ENCODE peak calls at places on chromosomes 3 and 15, in four cellular contexts. One of them, this sample, is unnamed.

GRCh38 chr3:48400824-48401433 is 28.9 kb downstream of the FBXW12 start:
- DNase-seq in activated T-cell treated with anti-CD3 and anti-CD28 coated beads for 48 hours: peak; percentile 33
- DNase-seq in cardiac muscle cell: peak; percentile 68
- DNase-seq in heart left ventricle: peak; percentile 57
- DNase-seq in this sample: no peak

GRCh38 chr3:188476930-188477329 is 323.0 kb downstream of the LPP start:
- DNase-seq in heart left ventricle: no peak
- DNase-seq in cardiac muscle cell: peak; percentile 48
- DNase-seq in activated T-cell treated with anti-CD3 and anti-CD28 coated beads for 48 hours: no peak
- DNase-seq in this sample: no peak

GRCh38 chr15:101660005-101660404 is 7.8 kb upstream of the TM2D3 start:
- DNase-seq in cardiac muscle cell: no peak
- DNase-seq in activated T-cell treated with anti-CD3 and anti-CD28 coated beads for 48 hours: no peak
- DNase-seq in heart left ventricle: no peak
- DNase-seq in this sample: no peak

GRCh38 chr3:139109271-139109670 is 64.6 kb upstream of the PRR23C start:
- DNase-seq in cardiac muscle cell: no peak
- DNase-seq in activated T-cell treated with anti-CD3 and anti-CD28 coated beads for 48 hours: no peak
- DNase-seq in heart left ventricle: no peak
- DNase-seq in this sample: no peak

GRCh38 chr15:77369168-77369567 is 50.7 kb downstream of the PEAK1 start:
- DNase-seq in heart left ventricle: no peak
- DNase-seq in activated T-cell treated with anti-CD3 and anti-CD28 coated beads for 48 hours: no peak
- DNase-seq in cardiac muscle cell: no peak
- DNase-seq in this sample: no peak

GRCh38 chr3:150428562-150428961 is 20.5 kb downstream of the TSC22D2 start:
- DNase-seq in cardiac muscle cell: no peak
- DNase-seq in activated T-cell treated with anti-CD3 and anti-CD28 coated beads for 48 hours: no peak
- DNase-seq in heart left ventricle: no peak
- DNase-seq in this sample: no peak

GRCh38 chr15:51185213-51185619 is 90.5 kb upstream of the TNFAIP8L3 start:
- DNase-seq in heart left ventricle: no peak
- DNase-seq in activated T-cell treated with anti-CD3 and anti-CD28 coated beads for 48 hours: no peak
- DNase-seq in cardiac muscle cell: peak; percentile 15
- DNase-seq in this sample: no peak

GRCh38 chr15:90037510-90037860 is 36.4 kb downstream of the ZNF710 start:
- DNase-seq in cardiac muscle cell: no peak
- DNase-seq in activated T-cell treated with anti-CD3 and anti-CD28 coated beads for 48 hours: no peak
- DNase-seq in heart left ventricle: no peak
- DNase-seq in this sample: no peak

GRCh38 chr15:88802991-88803240 is 320 bp upstream of the ACAN start:
- DNase-seq in heart left ventricle: no peak
- DNase-seq in activated T-cell treated with anti-CD3 and anti-CD28 coated beads for 48 hours: no peak
- DNase-seq in cardiac muscle cell: no peak
- DNase-seq in this sample: no peak

GRCh38 chr15:60370105-60370803 is 27.5 kb downstream of the ANXA2 start:
- DNase-seq in cardiac muscle cell: no peak
- DNase-seq in activated T-cell treated with anti-CD3 and anti-CD28 coated beads for 48 hours: no peak
- DNase-seq in heart left ventricle: peak; percentile 50
- DNase-seq in this sample: no peak

GRCh38 chr15:68478853-68479252 is 46.9 kb upstream of the ITGA11 start:
- DNase-seq in cardiac muscle cell: no peak
- DNase-seq in heart left ventricle: no peak
- DNase-seq in activated T-cell treated with anti-CD3 and anti-CD28 coated beads for 48 hours: no peak
- DNase-seq in this sample: no peak

GRCh38 chr15:53851110-53851833 is 91.8 kb upstream of the WDR72 start:
- DNase-seq in activated T-cell treated with anti-CD3 and anti-CD28 coated beads for 48 hours: no peak
- DNase-seq in heart left ventricle: no peak
- DNase-seq in cardiac muscle cell: no peak
- DNase-seq in this sample: no peak

GRCh38 chr15:72907733-72908132 is 124.2 kb upstream of the ADPGK start:
- DNase-seq in heart left ventricle: peak; percentile 50
- DNase-seq in activated T-cell treated with anti-CD3 and anti-CD28 coated beads for 48 hours: no peak
- DNase-seq in cardiac muscle cell: peak; percentile 95
- DNase-seq in this sample: no peak

GRCh38 chr3:13419356-13420050 is 619 bp downstream of the NUP210 start:
- DNase-seq in heart left ventricle: peak; percentile 31
- DNase-seq in cardiac muscle cell: peak; percentile 75
- DNase-seq in activated T-cell treated with anti-CD3 and anti-CD28 coated beads for 48 hours: peak; percentile 59
- DNase-seq in this sample: no peak

This sample was measured in skeletal muscle cell.